ENCODE peak calls at places on chromosomes 7 and 10, in nine cellular contexts. One of them, this sample, is unnamed.

GRCh38 chr10:18104223-18104872 is 35.9 kb upstream of the CACNB2 start:
- DNase-seq in hippocampal formation: peak
- DNase-seq in coronary artery: no peak
- DNase-seq in activated CD8-positive, alpha-beta memory T cell treated with anti-CD3 and anti-CD28 coated beads for 1 hour: no peak
- DNase-seq in astrocyte of the spinal cord: peak
- DNase-seq in NCI-H1092 treated with DMSO at 0.1 percent for 48 hours: no peak
- DNase-seq in RCC 7860: peak
- DNase-seq in NB4: peak
- DNase-seq in lower leg skin: peak
- DNase-seq in this sample: peak

GRCh38 chr10:49605177-49605938 is 4.8 kb upstream of the SLC18A3 start:
- DNase-seq in hippocampal formation: no peak
- DNase-seq in coronary artery: peak
- DNase-seq in activated CD8-positive, alpha-beta memory T cell treated with anti-CD3 and anti-CD28 coated beads for 1 hour: no peak
- DNase-seq in astrocyte of the spinal cord: no peak
- DNase-seq in NCI-H1092 treated with DMSO at 0.1 percent for 48 hours: peak
- DNase-seq in RCC 7860: no peak
- DNase-seq in NB4: no peak
- DNase-seq in lower leg skin: peak
- DNase-seq in this sample: no peak

GRCh38 chr10:42790835-42791234 is 8.2 kb downstream of the BMS1 start:
- DNase-seq in hippocampal formation: no peak
- DNase-seq in coronary artery: no peak
- DNase-seq in activated CD8-positive, alpha-beta memory T cell treated with anti-CD3 and anti-CD28 coated beads for 1 hour: no peak
- DNase-seq in astrocyte of the spinal cord: peak
- DNase-seq in NCI-H1092 treated with DMSO at 0.1 percent for 48 hours: no peak
- DNase-seq in RCC 7860: no peak
- DNase-seq in NB4: no peak
- DNase-seq in lower leg skin: no peak
- DNase-seq in this sample: no peak

GRCh38 chr10:119859422-119860258 is 13.0 kb downstream of the MCMBP start:
- DNase-seq in hippocampal formation: peak
- DNase-seq in coronary artery: no peak
- DNase-seq in activated CD8-positive, alpha-beta memory T cell treated with anti-CD3 and anti-CD28 coated beads for 1 hour: no peak
- DNase-seq in astrocyte of the spinal cord: peak
- DNase-seq in NCI-H1092 treated with DMSO at 0.1 percent for 48 hours: no peak
- DNase-seq in RCC 7860: peak
- DNase-seq in NB4: peak
- DNase-seq in lower leg skin: no peak
- DNase-seq in this sample: peak

GRCh38 chr7:100895956-100896742 is 461 bp upstream of the ACHE start:
- DNase-seq in hippocampal formation: no peak
- DNase-seq in coronary artery: no peak
- DNase-seq in activated CD8-positive, alpha-beta memory T cell treated with anti-CD3 and anti-CD28 coated beads for 1 hour: no peak
- DNase-seq in astrocyte of the spinal cord: no peak
- DNase-seq in NCI-H1092 treated with DMSO at 0.1 percent for 48 hours: no peak
- DNase-seq in RCC 7860: no peak
- DNase-seq in NB4: peak
- DNase-seq in lower leg skin: peak
- DNase-seq in this sample: no peak

GRCh38 chr10:72802291-72803118 is 91.0 kb upstream of the OIT3 start:
- DNase-seq in hippocampal formation: no peak
- DNase-seq in coronary artery: no peak
- DNase-seq in activated CD8-positive, alpha-beta memory T cell treated with anti-CD3 and anti-CD28 coated beads for 1 hour: no peak
- DNase-seq in astrocyte of the spinal cord: peak
- DNase-seq in NCI-H1092 treated with DMSO at 0.1 percent for 48 hours: no peak
- DNase-seq in RCC 7860: peak
- DNase-seq in NB4: no peak
- DNase-seq in lower leg skin: no peak
- DNase-seq in this sample: peak

GRCh38 chr10:50635286-50635685 is 11.5 kb upstream of the SGMS1 start:
- DNase-seq in hippocampal formation: no peak
- DNase-seq in coronary artery: no peak
- DNase-seq in activated CD8-positive, alpha-beta memory T cell treated with anti-CD3 and anti-CD28 coated beads for 1 hour: no peak
- DNase-seq in astrocyte of the spinal cord: peak
- DNase-seq in NCI-H1092 treated with DMSO at 0.1 percent for 48 hours: no peak
- DNase-seq in RCC 7860: no peak
- DNase-seq in NB4: no peak
- DNase-seq in lower leg skin: no peak
- DNase-seq in this sample: peak

GRCh38 chr7:155220881-155221280 is 76.8 kb upstream of the INSIG1 start:
- DNase-seq in hippocampal formation: no peak
- DNase-seq in coronary artery: no peak
- DNase-seq in activated CD8-positive, alpha-beta memory T cell treated with anti-CD3 and anti-CD28 coated beads for 1 hour: no peak
- DNase-seq in astrocyte of the spinal cord: no peak
- DNase-seq in NCI-H1092 treated with DMSO at 0.1 percent for 48 hours: no peak
- DNase-seq in RCC 7860: no peak
- DNase-seq in NB4: no peak
- DNase-seq in lower leg skin: no peak
- DNase-seq in this sample: no peak

GRCh38 chr7:175955-176354 is 16.4 kb upstream of the FAM20C start:
- DNase-seq in hippocampal formation: no peak
- DNase-seq in coronary artery: no peak
- DNase-seq in activated CD8-positive, alpha-beta memory T cell treated with anti-CD3 and anti-CD28 coated beads for 1 hour: no peak
- DNase-seq in astrocyte of the spinal cord: no peak
- DNase-seq in NCI-H1092 treated with DMSO at 0.1 percent for 48 hours: no peak
- DNase-seq in RCC 7860: no peak
- DNase-seq in NB4: no peak
- DNase-seq in lower leg skin: no peak
- DNase-seq in this sample: no peak

GRCh38 chr7:150330211-150330885 is 7.0 kb upstream of the ACTR3C start:
- DNase-seq in hippocampal formation: no peak
- DNase-seq in coronary artery: no peak
- DNase-seq in activated CD8-positive, alpha-beta memory T cell treated with anti-CD3 and anti-CD28 coated beads for 1 hour: no peak
- DNase-seq in astrocyte of the spinal cord: no peak
- DNase-seq in NCI-H1092 treated with DMSO at 0.1 percent for 48 hours: no peak
- DNase-seq in RCC 7860: no peak
- DNase-seq in NB4: no peak
- DNase-seq in lower leg skin: peak
- DNase-seq in this sample: no peak

GRCh38 chr7:4739528-4739992 is 35.9 kb upstream of the AP5Z1 start:
- DNase-seq in hippocampal formation: no peak
- DNase-seq in coronary artery: no peak
- DNase-seq in activated CD8-positive, alpha-beta memory T cell treated with anti-CD3 and anti-CD28 coated beads for 1 hour: no peak
- DNase-seq in astrocyte of the spinal cord: peak
- DNase-seq in NCI-H1092 treated with DMSO at 0.1 percent for 48 hours: peak
- DNase-seq in RCC 7860: peak
- DNase-seq in NB4: peak
- DNase-seq in lower leg skin: no peak
- DNase-seq in this sample: peak

GRCh38 chr7:41652265-41652664 is 50.6 kb downstream of the INHBA start:
- DNase-seq in hippocampal formation: no peak
- DNase-seq in coronary artery: no peak
- DNase-seq in activated CD8-positive, alpha-beta memory T cell treated with anti-CD3 and anti-CD28 coated beads for 1 hour: no peak
- DNase-seq in astrocyte of the spinal cord: no peak
- DNase-seq in NCI-H1092 treated with DMSO at 0.1 percent for 48 hours: no peak
- DNase-seq in RCC 7860: no peak
- DNase-seq in NB4: no peak
- DNase-seq in lower leg skin: no peak
- DNase-seq in this sample: no peak

GRCh38 chr10:74912674-74913073 is 86.3 kb downstream of the KAT6B start:
- DNase-seq in hippocampal formation: no peak
- DNase-seq in coronary artery: no peak
- DNase-seq in activated CD8-positive, alpha-beta memory T cell treated with anti-CD3 and anti-CD28 coated beads for 1 hour: no peak
- DNase-seq in astrocyte of the spinal cord: no peak
- DNase-seq in NCI-H1092 treated with DMSO at 0.1 percent for 48 hours: no peak
- DNase-seq in RCC 7860: no peak
- DNase-seq in NB4: no peak
- DNase-seq in lower leg skin: no peak
- DNase-seq in this sample: no peak

GRCh38 chr7:155490697-155491628 is 33.0 kb downstream of the EN2 start:
- DNase-seq in hippocampal formation: no peak
- DNase-seq in coronary artery: no peak
- DNase-seq in activated CD8-positive, alpha-beta memory T cell treated with anti-CD3 and anti-CD28 coated beads for 1 hour: no peak
- DNase-seq in astrocyte of the spinal cord: no peak
- DNase-seq in NCI-H1092 treated with DMSO at 0.1 percent for 48 hours: no peak
- DNase-seq in RCC 7860: no peak
- DNase-seq in NB4: no peak
- DNase-seq in lower leg skin: peak
- DNase-seq in this sample: peak

GRCh38 chr10:13816195-13816926 is 229.6 kb downstream of the PRPF18 start:
- DNase-seq in hippocampal formation: peak
- DNase-seq in coronary artery: no peak
- DNase-seq in activated CD8-positive, alpha-beta memory T cell treated with anti-CD3 and anti-CD28 coated beads for 1 hour: no peak
- DNase-seq in astrocyte of the spinal cord: peak
- DNase-seq in NCI-H1092 treated with DMSO at 0.1 percent for 48 hours: peak
- DNase-seq in RCC 7860: peak
- DNase-seq in NB4: no peak
- DNase-seq in lower leg skin: no peak
- DNase-seq in this sample: no peak

GRCh38 chr10:102403115-102403514 is 7.6 kb downstream of the NFKB2 start:
- DNase-seq in hippocampal formation: no peak
- DNase-seq in coronary artery: no peak
- DNase-seq in activated CD8-positive, alpha-beta memory T cell treated with anti-CD3 and anti-CD28 coated beads for 1 hour: no peak
- DNase-seq in astrocyte of the spinal cord: no peak
- DNase-seq in NCI-H1092 treated with DMSO at 0.1 percent for 48 hours: no peak
- DNase-seq in RCC 7860: no peak
- DNase-seq in NB4: no peak
- DNase-seq in lower leg skin: no peak
- DNase-seq in this sample: no peak